ENCODE peak calls at places on chromosomes 5 and 9, in nine cellular contexts. P, V, B, S, Q, Z, X, H and U are unnamed samples.
A peak's percentile ranks its signal among the peaks of the same experiment; 100 is the strongest.

GRCh38 chr5:100903036-100903887 is at the start of gene ST8SIA4:
- DNase-seq in Z (peak; percentile 85), Q (peak; percentile 69), X (peak; percentile 91), H (peak; percentile 72), V (peak; percentile 95), B (no peak), P (no peak), S (no peak), U (peak; percentile 8)

GRCh38 chr5:157651623-157652376 is 438 bp downstream of the SOX30 start:
- DNase-seq in Z (no peak), V (peak; percentile 93), B (no peak), X (peak; percentile 81), Q (peak; percentile 45), H (no peak), P (no peak), S (no peak), U (no peak)

GRCh38 chr5:9099681-9100080 is 446.2 kb downstream of the SEMA5A start:
- DNase-seq in V (no peak), X (no peak), Z (peak; percentile 35), B (no peak), Q (no peak), P (no peak), S (no peak), H (no peak), U (no peak)

GRCh38 chr9:82091100-82091499 is 102.5 kb downstream of the SPATA31D1 start:
- DNase-seq in B (no peak), Q (no peak), S (no peak), H (no peak), X (no peak), Z (no peak), V (no peak), P (no peak), U (no peak)

GRCh38 chr9:83932851-83933250 is 11.6 kb upstream of the KIF27 start:
- DNase-seq in V (no peak), P (no peak), H (no peak), Z (no peak), B (no peak), Q (no peak), X (no peak), S (no peak), U (no peak)

GRCh38 chr9:88533951-88534455 is 975 bp upstream of the NXNL2 start:
- DNase-seq in Z (peak; percentile 57), S (no peak), B (no peak), P (no peak), X (no peak), V (peak; percentile 66), Q (peak; percentile 32), H (peak; percentile 41), U (no peak)

GRCh38 chr5:172878585-172879433 is 44.8 kb downstream of the ERGIC1 start:
- DNase-seq in Z (no peak), X (no peak), P (no peak), S (no peak), B (no peak), H (no peak), V (no peak), Q (no peak), U (no peak)

GRCh38 chr9:128072144-128073021 is 4.4 kb downstream of the SLC25A25 start:
- DNase-seq in B (no peak), P (no peak), X (peak; percentile 33), S (no peak), Z (peak; percentile 84), V (no peak), H (peak; percentile 79), Q (peak; percentile 93), U (no peak)

GRCh38 chr5:22293147-22293546 is 560.0 kb downstream of the CDH12 start:
- DNase-seq in P (no peak), Q (no peak), B (no peak), S (no peak), Z (no peak), H (no peak), X (no peak), V (no peak), U (no peak)

GRCh38 chr9:76419782-76420380 is 25.7 kb upstream of the RFK start:
- DNase-seq in Q (no peak), S (peak; percentile 36), Z (peak; percentile 45), X (no peak), B (peak; percentile 21), H (no peak), P (no peak), V (no peak), U (no peak)

GRCh38 chr9:107487521-107488399 is 1.8 kb downstream of the KLF4 start:
- DNase-seq in P (no peak), Q (peak; percentile 78), H (peak; percentile 77), V (peak; percentile 77), B (no peak), X (no peak), Z (peak; percentile 79), S (no peak), U (no peak)

GRCh38 chr9:2087500-2088313 is 72.6 kb downstream of the SMARCA2 start:
- DNase-seq in Z (peak; percentile 53), V (no peak), H (no peak), B (peak; percentile 42), X (no peak), P (peak; percentile 7), S (peak; percentile 25), Q (peak; percentile 64), U (no peak)

GRCh38 chr5:149082271-149082670 is 19.4 kb upstream of the SH3TC2 start:
- DNase-seq in P (no peak), Q (no peak), H (no peak), S (no peak), Z (no peak), B (no peak), V (no peak), X (no peak), U (no peak)

GRCh38 chr5:102796481-102796880 is 41.4 kb downstream of the PAM start:
- DNase-seq in S (peak; percentile 41), P (no peak), X (no peak), V (no peak), Z (no peak), Q (no peak), H (no peak), B (no peak), U (no peak)

GRCh38 chr5:180214870-180215737 is 6.1 kb upstream of the RASGEF1C start:
- DNase-seq in B (no peak), V (no peak), S (no peak), H (no peak), Z (no peak), P (no peak), Q (no peak), X (no peak), U (no peak)
- H3K9me3 ChIP-seq in B (no peaks in the 10 kb centered on the region), V (peaks cover 24% of the 10 kb centered on the region), S (no peaks in the 10 kb centered on the region), H (peaks cover 7% of the 10 kb centered on the region), Z (no peaks in the 10 kb centered on the region), P (no peaks in the 10 kb centered on the region), Q (peaks cover 3% of the 10 kb centered on the region), X (peaks cover 36% of the 10 kb centered on the region), U (peaks cover 24% of the 10 kb centered on the region)

GRCh38 chr5:7814816-7815215 is 36.1 kb downstream of the CFAP90 start:
- DNase-seq in H (no peak), S (no peak), B (no peak), Q (no peak), Z (no peak), V (no peak), X (no peak), P (no peak), U (no peak)

GRCh38 chr5:7813007-7813406 is 37.9 kb downstream of the CFAP90 start:
- DNase-seq in V (no peak), S (no peak), Q (no peak), H (no peak), X (no peak), B (no peak), P (no peak), Z (no peak), U (no peak)

GRCh38 chr5:7813576-7813975 is 37.4 kb downstream of the CFAP90 start:
- DNase-seq in V (no peak), P (no peak), Q (no peak), X (no peak), Z (no peak), H (no peak), B (no peak), S (no peak), U (no peak)

GRCh38 chr5:7815757-7816534 is 35.0 kb downstream of the CFAP90 start:
- DNase-seq in Z (peak; percentile 83), B (peak; percentile 63), P (peak; percentile 25), Q (peak; percentile 55), S (peak; percentile 70), X (peak; percentile 32), H (no peak), V (peak; percentile 70), U (peak; percentile 4)

DNA sequence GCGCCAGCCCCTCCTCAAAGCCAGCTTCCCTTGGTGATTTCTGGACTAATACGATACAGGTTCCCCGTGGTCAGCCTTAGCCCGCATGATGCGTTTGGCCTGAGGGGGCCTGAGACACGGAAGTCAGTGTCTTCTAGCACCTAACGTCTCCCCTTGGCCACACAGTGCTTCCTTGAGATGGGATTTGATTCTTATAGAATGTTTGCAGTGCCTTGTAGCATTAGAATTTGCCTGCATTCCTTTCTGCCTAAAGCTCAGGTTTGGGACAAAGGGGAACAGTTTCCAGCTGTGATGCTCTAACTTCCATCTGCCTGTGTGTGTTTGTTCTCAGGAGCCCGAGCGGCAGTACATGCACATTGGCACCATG is 34.4 kb downstream of the CFAP90 start:
- DNase-seq in V (no peak), P (no peak), Z (no peak), S (no peak), B (no peak), H (no peak), X (no peak), Q (no peak), U (no peak)
- TF ChIP-seq CTCF in V (no peak), P (no peak), Z (peak; percentile 36), S (no peak), B (no peak), H (peak; percentile 54), X (peak; percentile 48), Q (no peak), U (no peak)

DNA sequence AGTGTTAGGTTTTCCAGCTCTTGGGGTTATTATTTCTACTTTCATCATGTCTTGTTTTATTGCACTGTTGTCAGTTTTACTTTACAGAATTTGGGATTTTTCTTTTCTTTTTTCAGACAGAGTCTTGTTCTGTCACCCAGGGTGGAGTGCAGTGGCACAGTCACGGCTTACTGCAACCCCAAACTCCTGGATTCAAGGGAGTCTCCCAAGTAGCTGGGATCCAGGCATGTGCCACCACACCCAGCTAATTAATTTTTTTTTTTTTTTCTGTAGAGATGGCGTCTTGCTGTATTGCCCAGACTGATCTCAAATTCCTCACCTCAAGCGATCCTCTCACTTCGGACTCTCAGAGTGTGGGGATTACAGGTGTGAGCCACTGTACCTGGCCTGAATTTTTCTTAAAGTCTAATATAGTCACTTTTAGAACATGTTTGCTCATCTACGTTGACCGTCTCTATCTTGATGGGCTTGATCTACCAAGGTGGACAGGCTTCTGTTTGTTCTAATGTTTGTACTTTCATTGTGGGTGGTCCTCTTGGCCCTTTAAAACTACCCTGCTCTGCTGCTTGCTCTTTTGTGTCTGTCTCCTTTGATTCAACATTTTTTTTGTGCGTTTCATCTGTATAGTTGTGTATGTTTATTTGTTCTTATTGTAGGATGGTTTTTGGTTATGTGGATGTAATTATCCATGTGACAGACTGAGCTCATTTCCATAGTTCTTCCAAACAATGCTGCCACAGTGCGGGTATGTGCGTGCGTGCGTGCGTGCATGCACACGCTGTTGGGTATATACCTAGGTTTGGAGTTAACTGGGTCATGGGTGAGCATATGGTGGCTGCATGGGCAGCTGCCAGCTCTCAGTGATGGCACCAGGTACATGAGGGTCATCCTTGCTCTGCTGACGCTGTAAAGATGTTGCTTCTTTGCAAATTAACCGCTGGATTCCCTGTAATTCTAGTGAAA is 18.1 kb downstream of the PRRC2B start:
- DNase-seq in S (peak; percentile 77), Q (no peak), X (no peak), B (no peak), V (no peak), Z (no peak), H (no peak), P (no peak), U (no peak)
- H3K9me3 ChIP-seq in S (no peaks in the 10 kb centered on the region), Q (no peaks in the 10 kb centered on the region), X (no peaks in the 10 kb centered on the region), B (no peaks in the 10 kb centered on the region), V (no peaks in the 10 kb centered on the region), Z (no peaks in the 10 kb centered on the region), H (no peaks in the 10 kb centered on the region), P (no peaks in the 10 kb centered on the region), U (no peaks in the 10 kb centered on the region)

GRCh38 chr9:7094052-7094451 is 336.3 kb downstream of the KDM4C start:
- DNase-seq in H (no peak), S (peak; percentile 15), B (no peak), V (no peak), Z (peak; percentile 50), P (no peak), Q (no peak), X (no peak), U (no peak)
- TF ChIP-seq CTCF in H (peak; percentile 32), S (peak; percentile 8), B (peak; percentile 40), V (peak; percentile 15), Z (peak; percentile 47), P (no peak), Q (peak; percentile 35), X (no peak), U (peak; percentile 55)